ENCODE peak calls at places on chromosomes 4 and X, in eight cellular contexts. Z is kidney, L is astrocyte, N is neural progenitor cell, O is H9, K is GM12878, P is endodermal cell, R is mammary epithelial cell. E is an unnamed sample.

GRCh38 chrX:100994352-100995281 is 25.1 kb downstream of the ARL13A start:
- DNase-seq in Z (no peak), L (peak; percentile 40), N (no peak), O (no peak), K (peak; percentile 8), P (no peak), R (peak; percentile 79), E (no peak)

GRCh38 chr4:176363072-176363471 is 43.3 kb downstream of the SPCS3 start:
- DNase-seq in Z (no peak), L (peak; percentile 18), N (no peak), O (no peak), K (no peak), P (no peak), R (no peak), E (no peak)

GRCh38 chrX:129959493-129959832 is 23.0 kb upstream of the BCORL1 start:
- DNase-seq in Z (peak; percentile 67), L (no peak), N (peak; percentile 69), O (no peak), K (no peak), P (peak; percentile 59), R (peak; percentile 11), E (peak; percentile 33)

GRCh38 chr4:2259036-2259540 is 2.8 kb downstream of the MXD4 start:
- DNase-seq in Z (peak; percentile 71), L (no peak), N (no peak), O (no peak), K (no peak), P (peak; percentile 41), R (no peak), E (peak; percentile 17)

GRCh38 chrX:15418041-15418706 is 34.0 kb upstream of the VEGFD start:
- DNase-seq in Z (no peak), L (peak; percentile 79), N (no peak), O (no peak), K (no peak), P (no peak), R (no peak), E (no peak)

GRCh38 chr4:113758361-113758760 is 3.2 kb downstream of the CAMK2D start:
- DNase-seq in Z (no peak), L (peak; percentile 82), N (no peak), O (no peak), K (no peak), P (no peak), R (peak; percentile 26), E (no peak)

GRCh38 chr4:82555279-82555678 is 6.5 kb downstream of the TMEM150C start:
- DNase-seq in Z (no peak), L (no peak), N (peak; percentile 31), O (no peak), K (no peak), P (no peak), R (no peak), E (no peak)

GRCh38 chr4:26356067-26356466 is 35.3 kb downstream of the RBPJ start:
- DNase-seq in Z (no peak), L (peak; percentile 63), N (no peak), O (no peak), K (peak; percentile 16), P (no peak), R (peak; percentile 49), E (no peak)

GRCh38 chrX:71454222-71454621 is 78.7 kb upstream of the OGT start:
- DNase-seq in Z (no peak), L (peak; percentile 22), N (no peak), O (no peak), K (no peak), P (no peak), R (no peak), E (no peak)

GRCh38 chr4:1204828-1205591 is 32.6 kb upstream of the SPON2 start:
- DNase-seq in Z (peak; percentile 74), L (no peak), N (no peak), O (peak; percentile 21), K (no peak), P (peak; percentile 36), R (no peak), E (peak; percentile 91)

GRCh38 chr4:80268936-80269335 is 2.5 kb downstream of the FGF5 start:
- DNase-seq in Z (no peak), L (no peak), N (no peak), O (no peak), K (no peak), P (no peak), R (no peak), E (no peak)

GRCh38 chr4:80312124-80312523 is 23.4 kb upstream of the CFAP299 start:
- DNase-seq in Z (no peak), L (no peak), N (no peak), O (no peak), K (no peak), P (no peak), R (no peak), E (no peak)

GRCh38 chr4:138892483-138893386 is 122.8 kb upstream of the NOCT start:
- DNase-seq in Z (no peak), L (peak; percentile 54), N (no peak), O (no peak), K (no peak), P (no peak), R (peak; percentile 56), E (no peak)

GRCh38 chr4:1002131-1002630 is 9.0 kb upstream of the SLC26A1 start:
- DNase-seq in Z (no peak), L (no peak), N (peak; percentile 59), O (peak; percentile 59), K (no peak), P (peak; percentile 83), R (peak; percentile 17), E (no peak)

GRCh38 chrX:49232525-49232924 is 615 bp downstream of the CACNA1F start:
- DNase-seq in Z (no peak), L (no peak), N (no peak), O (no peak), K (no peak), P (no peak), R (no peak), E (no peak)
- H3K9ac ChIP-seq in Z (no peak overlapping the region), L (no peak overlapping the region), N (no peak overlapping the region), O (no peak overlapping the region), K (no peak overlapping the region), P (no peak overlapping the region), R (no peak overlapping the region), E (no peak overlapping the region)

GRCh38 chrX:123629502-123629901 is 103.3 kb downstream of the THOC2 start:
- DNase-seq in Z (no peak), L (no peak), N (no peak), O (no peak), K (no peak), P (no peak), R (no peak), E (no peak)

GRCh38 chrX:123625952-123626351 is 106.9 kb downstream of the THOC2 start:
- DNase-seq in Z (no peak), L (no peak), N (no peak), O (no peak), K (no peak), P (no peak), R (no peak), E (no peak)

GRCh38 chrX:123625477-123625876 is 107.4 kb downstream of the THOC2 start:
- DNase-seq in Z (no peak), L (no peak), N (no peak), O (no peak), K (no peak), P (no peak), R (no peak), E (no peak)

GRCh38 chrX:123626962-123627361 is 105.9 kb downstream of the THOC2 start:
- DNase-seq in Z (no peak), L (peak; percentile 82), N (no peak), O (no peak), K (no peak), P (no peak), R (peak; percentile 14), E (no peak)
- TF ChIP-seq CTCF in Z (no peak), L (no peak), N (no peak), O (no peak), K (no peak), P (no peak), R (no peak), E (no peak)

GRCh38 chr4:87166296-87166854 is 54.0 kb downstream of the KLHL8 start:
- DNase-seq in Z (no peak), L (no peak), N (no peak), O (no peak), K (no peak), P (no peak), R (no peak), E (no peak)

GRCh38 chr4:87174672-87175071 is 45.7 kb downstream of the KLHL8 start:
- DNase-seq in Z (no peak), L (no peak), N (no peak), O (no peak), K (no peak), P (no peak), R (no peak), E (no peak)

DNA sequence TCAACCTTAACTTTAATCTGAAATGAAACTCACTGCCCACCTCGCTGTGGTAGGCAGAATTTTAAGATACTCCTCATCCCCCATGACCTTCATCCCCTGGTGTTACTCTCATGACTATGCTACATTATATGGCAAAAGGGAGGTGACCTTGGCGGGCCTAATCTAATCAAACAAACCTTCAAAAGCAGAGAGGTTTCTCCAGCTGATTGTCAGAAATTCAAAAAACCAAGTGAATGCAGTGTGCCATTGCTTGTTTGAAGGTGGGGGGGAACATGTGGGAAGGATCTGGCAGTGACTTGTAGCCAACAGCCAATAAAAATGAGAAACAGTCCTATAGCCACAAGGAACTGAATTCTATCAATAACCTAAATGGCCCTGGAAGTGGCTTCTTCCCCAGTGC is 48.5 kb downstream of the KLHL8 start:
- DNase-seq in Z (no peak), L (no peak), N (no peak), O (no peak), K (no peak), P (no peak), R (no peak), E (no peak)
- H3K9ac ChIP-seq in Z (no peak overlapping the region), L (no peak overlapping the region), N (no peak overlapping the region), O (no peak overlapping the region), K (no peak overlapping the region), P (no peak overlapping the region), R (no peak overlapping the region), E (no peak overlapping the region)

GRCh38 chrX:19660604-19661003 is 145.3 kb upstream of the MAP3K15 start:
- DNase-seq in Z (no peak), L (no peak), N (no peak), O (no peak), K (no peak), P (no peak), R (no peak), E (no peak)

GRCh38 chrX:19661977-19662376 is 146.7 kb upstream of the MAP3K15 start:
- DNase-seq in Z (no peak), L (no peak), N (no peak), O (no peak), K (no peak), P (no peak), R (no peak), E (no peak)

GRCh38 chrX:19655032-19655431 is 139.7 kb upstream of the MAP3K15 start:
- DNase-seq in Z (no peak), L (no peak), N (no peak), O (no peak), K (no peak), P (no peak), R (no peak), E (no peak)

GRCh38 chrX:19658030-19658429 is 142.7 kb upstream of the MAP3K15 start:
- DNase-seq in Z (no peak), L (peak; percentile 72), N (no peak), O (no peak), K (no peak), P (no peak), R (peak; percentile 65), E (no peak)

DNA sequence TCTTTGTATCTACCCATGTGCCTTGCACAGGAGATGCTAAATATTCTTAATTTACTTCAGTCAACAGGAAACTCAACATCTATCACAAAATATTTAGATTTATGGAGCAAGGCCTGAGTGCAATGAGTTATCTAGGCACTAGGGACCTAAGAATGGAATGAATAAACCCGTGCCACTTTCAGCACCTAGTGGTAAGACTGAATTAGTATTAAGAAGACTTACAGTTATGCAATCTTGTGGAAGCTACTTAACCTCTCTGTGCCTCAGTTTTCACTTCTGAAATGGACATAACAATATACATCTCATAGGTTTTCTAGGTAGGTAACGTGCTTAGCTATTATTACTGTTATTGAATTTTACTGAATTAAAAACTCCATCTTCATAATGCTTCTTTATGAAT is 144.6 kb upstream of the MAP3K15 start:
- DNase-seq in Z (no peak), L (no peak), N (no peak), O (no peak), K (no peak), P (no peak), R (no peak), E (no peak)
- TF ChIP-seq CTCF in Z (no peak), L (no peak), N (no peak), O (peak; percentile 21), K (peak; percentile 24), P (peak; percentile 49), R (peak; percentile 28), E (no peak)